ENCODE peak calls at places on chromosomes 13 and 19, in four cellular contexts. U is KG1, Y is frontal cortex, J is AG10803. F is an unnamed sample.

GRCh38 chr13:39536274-39536673 is 66.7 kb downstream of the LHFPL6 start:
- DNase-seq in U (no peak), J (no peak), Y (no peak), F (no peak)

GRCh38 chr19:35958660-35959039 is 22.5 kb downstream of the LRFN3 start:
- DNase-seq in Y (no peak), J (no peak), U (no peak), F (no peak)

GRCh38 chr13:51794959-51795358 is 9.0 kb downstream of the DHRS12 start:
- DNase-seq in Y (no peak), U (no peak), J (no peak), F (no peak)

GRCh38 chr19:3573162-3573857 is 566 bp downstream of the HMG20B start:
- DNase-seq in U (no peak), Y (no peak), J (no peak), F (no peak)

GRCh38 chr13:71799320-71799719 is 67.7 kb downstream of the DACH1 start:
- DNase-seq in U (no peak), J (no peak), Y (no peak), F (no peak)

GRCh38 chr19:1131718-1132552 is 28.1 kb downstream of the GPX4 start:
- DNase-seq in U (peak), J (peak), Y (peak), F (peak)

GRCh38 chr19:9130965-9131364 is 4.2 kb upstream of the OR7G3 start:
- DNase-seq in Y (no peak), J (no peak), U (no peak), F (no peak)

GRCh38 chr19:18225355-18225701 is 910 bp downstream of the PDE4C start:
- DNase-seq in Y (no peak), U (no peak), J (no peak), F (no peak)

GRCh38 chr13:45068036-45069001 is 52.0 kb upstream of the GTF2F2 start:
- DNase-seq in J (no peak), U (no peak), Y (no peak), F (no peak)

GRCh38 chr13:31162151-31163008 is 676 bp upstream of the HSPH1 start:
- DNase-seq in U (peak), J (peak), Y (peak), F (peak)

GRCh38 chr19:1063030-1063908 is 3.7 kb upstream of the ARHGAP45 start:
- DNase-seq in Y (no peak), U (no peak), J (no peak), F (no peak)

GRCh38 chr13:51455532-51455931 is 2.7 kb upstream of the INTS6 start:
- DNase-seq in J (no peak), U (no peak), Y (no peak), F (no peak)

GRCh38 chr19:5154129-5154798 is 185.4 kb downstream of the KDM4B start:
- DNase-seq in Y (no peak), J (no peak), U (no peak), F (no peak)

GRCh38 chr19:12092065-12092867 is 27.7 kb downstream of the ZNF844 start:
- DNase-seq in J (peak), U (peak), Y (peak), F (peak)

GRCh38 chr13:45280751-45281634 is 60.0 kb downstream of the TPT1 start:
- DNase-seq in Y (peak), J (peak), U (peak), F (peak)

GRCh38 chr13:30431269-30431950 is 9.1 kb downstream of the UBE2L5 start:
- DNase-seq in Y (no peak), U (no peak), J (no peak), F (no peak)

GRCh38 chr19:35712910-35713845 is 4.6 kb upstream of the KMT2B start:
- DNase-seq in J (no peak), U (no peak), Y (no peak), F (no peak)

GRCh38 chr13:66748712-66749111 is 481.4 kb downstream of the PCDH9 start:
- DNase-seq in J (no peak), U (no peak), Y (no peak), F (no peak)

GRCh38 chr19:33292595-33293254 is 9.6 kb downstream of the CEBPA start:
- DNase-seq in U (no peak), J (peak), Y (no peak), F (no peak)

F was measured in hypothalamus.